ENCODE peak calls at places on chromosome 2, in ten cellular contexts. M is G401; W is SW 1271; Z is HT1080; D is SJSA1; L is left lung; U is stimulated activated CD4-positive, alpha-beta T cell treated with anti-CD3 and anti-CD28 coated beads, Interleukin-2, amount 100 ng/mL, for 48 hours; E is A172; K is amniotic epithelial cell; V is PC-3. P is an unnamed sample.

GRCh38 chr2:220432645-220433044 is 805.2 kb downstream of the SLC4A3 start:
- DNase-seq in M (no peak), W (no peak), Z (no peak), D (no peak), L (no peak), U (no peak), E (no peak), K (no peak), V (no peak), P (no peak)

GRCh38 chr2:207676827-207677354 is 34.5 kb upstream of the CCNYL1 start:
- DNase-seq in M (no peak), W (no peak), Z (peak), D (no peak), L (no peak), U (no peak), E (peak), K (peak), V (peak), P (no peak)

GRCh38 chr2:219968685-219969345 is 341.4 kb downstream of the SLC4A3 start:
- DNase-seq in M (no peak), W (no peak), Z (peak), D (peak), L (no peak), U (no peak), E (peak), K (no peak), V (peak), P (no peak)

GRCh38 chr2:46847726-46848421 is 67.7 kb downstream of the MCFD2 start:
- DNase-seq in M (no peak), W (no peak), Z (peak), D (no peak), L (peak), U (no peak), E (no peak), K (peak), V (peak), P (no peak)

GRCh38 chr2:226334981-226335720 is 464.5 kb downstream of the IRS1 start:
- DNase-seq in M (no peak), W (no peak), Z (peak), D (no peak), L (no peak), U (no peak), E (no peak), K (peak), V (peak), P (no peak)

GRCh38 chr2:174836345-174836999 is 72.2 kb upstream of the CHRNA1 start:
- DNase-seq in M (peak), W (no peak), Z (peak), D (peak), L (no peak), U (no peak), E (peak), K (peak), V (peak), P (no peak)

GRCh38 chr2:45857206-45857605 is 205.7 kb downstream of the PRKCE start:
- DNase-seq in M (no peak), W (no peak), Z (no peak), D (no peak), L (no peak), U (no peak), E (no peak), K (no peak), V (no peak), P (no peak)

GRCh38 chr2:142065700-142066099 is 65.1 kb downstream of the LRP1B start:
- DNase-seq in M (no peak), W (no peak), Z (peak), D (no peak), L (no peak), U (no peak), E (no peak), K (no peak), V (no peak), P (no peak)

GRCh38 chr2:73970850-73971471 is 13.7 kb upstream of the TET3 start:
- DNase-seq in M (peak), W (no peak), Z (peak), D (no peak), L (peak), U (no peak), E (peak), K (peak), V (no peak), P (peak)

GRCh38 chr2:56015631-56016251 is 92.2 kb upstream of the EFEMP1 start:
- DNase-seq in M (no peak), W (no peak), Z (no peak), D (no peak), L (no peak), U (no peak), E (no peak), K (no peak), V (no peak), P (no peak)

P was measured in lower lobe of right lung.